ENCODE peak calls at places on chromosomes 7 and 10, in seven cellular contexts. U, I, C, K, R, Y and N are unnamed samples.

GRCh38 chr7:28842769-28843295 is 115.3 kb downstream of the TRIL start:
- DNase-seq in U (no peak), I (no peak), C (no peak), K (no peak), R (no peak), Y (no peak), N (no peak)

GRCh38 chr10:131839351-131839750 is 61.5 kb upstream of the PPP2R2D start:
- DNase-seq in U (no peak), I (no peak), C (no peak), K (no peak), R (peak; percentile 51), Y (no peak), N (no peak)

GRCh38 chr7:106999023-106999422 is 45.5 kb upstream of the PRKAR2B start:
- DNase-seq in U (no peak), I (no peak), C (no peak), K (peak; percentile 62), R (no peak), Y (no peak), N (no peak)

GRCh38 chr7:29592866-29593265 is 29.2 kb downstream of the PRR15 start:
- DNase-seq in U (no peak), I (no peak), C (no peak), K (no peak), R (no peak), Y (no peak), N (no peak)

GRCh38 chr10:129102906-129103693 is 363.9 kb upstream of the MGMT start:
- DNase-seq in U (no peak), I (no peak), C (no peak), K (no peak), R (no peak), Y (no peak), N (peak; percentile 51)

GRCh38 chr10:29563420-29564035 is 71.2 kb downstream of the SVIL start:
- DNase-seq in U (no peak), I (no peak), C (no peak), K (no peak), R (no peak), Y (no peak), N (no peak)

GRCh38 chr10:97538401-97538800 is 34.2 kb upstream of the ANKRD2 start:
- DNase-seq in U (peak; percentile 43), I (peak; percentile 52), C (peak; percentile 67), K (no peak), R (no peak), Y (no peak), N (peak; percentile 38)

GRCh38 chr7:42023216-42023724 is 213.7 kb downstream of the GLI3 start:
- DNase-seq in U (no peak), I (no peak), C (no peak), K (no peak), R (no peak), Y (no peak), N (no peak)

GRCh38 chr10:24255907-24256306 is 47.0 kb downstream of the KIAA1217 start:
- DNase-seq in U (no peak), I (no peak), C (peak; percentile 75), K (no peak), R (no peak), Y (no peak), N (no peak)

GRCh38 chr10:110730345-110731055 is 86.4 kb downstream of the RBM20 start:
- DNase-seq in U (no peak), I (no peak), C (no peak), K (no peak), R (no peak), Y (no peak), N (no peak)

GRCh38 chr10:67549390-67549789 is 146.6 kb downstream of the CTNNA3 start:
- DNase-seq in U (no peak), I (no peak), C (peak; percentile 53), K (no peak), R (no peak), Y (no peak), N (peak; percentile 35)

GRCh38 chr7:367351-367841 is 77.4 kb downstream of the FOXL3 start:
- DNase-seq in U (no peak), I (no peak), C (no peak), K (no peak), R (peak; percentile 52), Y (no peak), N (no peak)

GRCh38 chr10:87878664-87879459 is 15.4 kb downstream of the PTEN start:
- DNase-seq in U (no peak), I (no peak), C (no peak), K (peak; percentile 45), R (no peak), Y (no peak), N (peak; percentile 48)

GRCh38 chr10:17851611-17852010 is 42.5 kb downstream of the MRC1 start:
- DNase-seq in U (no peak), I (no peak), C (no peak), K (peak; percentile 7), R (peak; percentile 79), Y (peak; percentile 29), N (no peak)

GRCh38 chr10:17850526-17850925 is 41.4 kb downstream of the MRC1 start:
- DNase-seq in U (no peak), I (no peak), C (no peak), K (no peak), R (no peak), Y (no peak), N (no peak)

GRCh38 chr10:17848646-17849045 is 39.5 kb downstream of the MRC1 start:
- DNase-seq in U (no peak), I (no peak), C (no peak), K (no peak), R (no peak), Y (no peak), N (no peak)

GRCh38 chr10:17847586-17848296 is 38.6 kb downstream of the MRC1 start:
- DNase-seq in U (peak; percentile 30), I (no peak), C (no peak), K (peak; percentile 0), R (no peak), Y (no peak), N (peak; percentile 41)
- TF ChIP-seq CTCF in U (peak; percentile 58), I (peak; percentile 68), C (peak; percentile 48), K (no peak), R (peak; percentile 47), Y (peak; percentile 37), N (peak; percentile 50)

DNA sequence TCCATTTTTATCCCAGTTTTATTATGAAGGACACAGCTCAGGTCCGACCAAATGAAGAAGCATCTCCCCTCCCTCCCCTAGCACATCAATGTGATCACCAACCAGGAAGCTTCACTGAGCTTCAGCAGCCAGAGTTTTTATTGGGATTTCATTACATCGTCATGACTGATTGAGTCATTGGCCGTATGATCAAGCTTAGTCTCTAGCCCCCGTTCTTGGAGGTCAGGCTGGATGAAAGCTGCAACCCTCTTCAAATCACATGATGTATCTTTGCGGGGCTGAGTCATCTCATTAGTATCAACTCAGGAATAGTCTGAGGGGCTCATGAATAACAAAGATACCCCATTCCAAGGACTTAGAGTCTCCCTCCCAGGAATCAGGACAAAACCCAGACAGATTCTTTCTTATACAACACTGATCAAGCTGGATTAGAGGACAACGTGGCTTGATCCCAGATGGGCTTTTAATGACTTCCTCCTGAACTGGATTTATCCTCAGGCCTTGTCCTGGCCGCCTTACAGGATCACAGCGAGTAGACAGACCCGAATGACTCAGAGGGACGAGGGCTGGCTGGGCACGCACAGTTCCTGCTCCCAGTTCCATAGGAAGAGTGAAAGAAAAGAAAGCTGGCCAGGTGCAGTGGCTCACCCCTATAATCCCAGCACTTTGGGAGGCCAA is 14.5 kb downstream of the LIMK1 start:
- DNase-seq in U (peak; percentile 96), I (peak; percentile 30), C (peak; percentile 98), K (no peak), R (no peak), Y (no peak), N (peak; percentile 76)
- H3K4me3 ChIP-seq in U (no peak overlapping the region), I (no peak overlapping the region), C (no peak overlapping the region), K (no peak overlapping the region), R (no peak overlapping the region), Y (no peak overlapping the region), N (no peak overlapping the region)

DNA sequence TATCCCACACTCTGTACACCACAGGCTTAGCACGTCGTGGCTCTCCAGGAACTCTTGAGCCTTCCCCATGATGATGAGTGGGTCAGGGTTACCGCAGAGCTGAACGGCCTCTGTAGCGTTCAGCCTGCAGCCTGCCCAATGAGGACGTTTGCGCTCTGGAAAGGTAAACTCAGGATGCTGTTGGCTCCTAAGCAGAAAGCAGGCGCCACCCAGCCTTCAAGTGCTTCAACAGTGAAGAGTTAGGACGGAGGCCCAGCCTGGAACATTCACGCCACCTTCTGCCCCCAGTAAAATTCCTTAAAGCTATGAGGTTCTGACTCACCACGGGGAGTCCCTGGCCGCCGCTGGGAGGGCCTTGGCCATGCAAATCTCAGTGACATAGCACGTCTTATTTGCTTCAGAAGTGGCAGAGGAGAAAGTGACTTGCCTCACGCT is 161.5 kb upstream of the SH2B2 start:
- DNase-seq in U (peak; percentile 59), I (peak; percentile 96), C (peak; percentile 89), K (no peak), R (peak; percentile 92), Y (peak; percentile 68), N (peak; percentile 88)
- TF ChIP-seq CTCF in U (peak; percentile 28), I (peak; percentile 54), C (no peak), K (no peak), R (peak; percentile 10), Y (peak; percentile 23), N (peak; percentile 15)

DNA sequence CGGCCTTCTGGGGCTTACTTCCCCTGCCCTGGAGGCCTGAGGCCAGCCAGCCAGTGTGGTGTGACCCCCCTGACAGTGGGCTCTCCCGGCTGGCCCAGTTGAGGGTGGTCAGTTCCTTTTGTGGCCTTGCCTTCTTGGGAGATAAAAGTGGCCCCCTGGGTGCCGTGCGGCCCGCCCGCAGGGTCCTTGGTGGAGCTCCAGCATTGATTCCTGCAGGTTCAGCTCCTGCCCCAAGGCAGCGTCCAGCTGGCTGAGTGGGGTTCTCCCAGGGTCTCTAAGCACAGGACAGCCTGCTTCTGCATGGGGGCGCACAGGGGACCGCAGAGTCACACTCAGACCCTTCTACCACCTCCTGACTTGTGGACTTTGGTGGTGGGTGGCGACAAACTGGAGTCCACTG is 62.1 kb downstream of the CUX1 start:
- DNase-seq in U (no peak), I (no peak), C (no peak), K (no peak), R (no peak), Y (no peak), N (no peak)
- H3K4me3 ChIP-seq in U (no peak overlapping the region), I (no peak overlapping the region), C (no peak overlapping the region), K (no peak overlapping the region), R (no peak overlapping the region), Y (no peak overlapping the region), N (no peak overlapping the region)